ENCODE peak calls at places on chromosome 19, in nine cellular contexts. O is head of caudate nucleus; T is activated CD8-positive, alpha-beta memory T cell treated with anti-CD3 and anti-CD28 coated beads for 1 hour; L is ACHN; B is stimulated activated CD8-positive, alpha-beta memory T cell treated with anti-CD3 and anti-CD28 coated beads, Interleukin-4, amount 100 ng/mL, for 48 hours; W is activated CD4-positive, alpha-beta T cell treated with anti-CD3 and anti-CD28 coated beads, Interleukin-2, amount 10 ng/mL, durations not matched to agents 7 days and 5 days; X is fibroblast of the aortic adventitia; Y is GM23338; Z is stimulated activated CD4-positive, alpha-beta T cell treated with anti-CD3 and anti-CD28 coated beads, Interleukin-2, amount 100 ng/mL, for 24 hours. G is an unnamed sample.

GRCh38 chr19:49664171-49665070 is 1.2 kb downstream of the IRF3 start:
- DNase-seq in O (peak), T (peak), L (peak), B (peak), W (peak), X (peak), Y (peak), Z (peak), G (peak)

GRCh38 chr19:20359933-20360720 is 193.1 kb downstream of the ZNF486 start:
- DNase-seq in O (peak), T (no peak), L (no peak), B (peak), W (no peak), X (no peak), Y (peak), Z (no peak), G (no peak)

GRCh38 chr19:54369082-54369691 is 4.5 kb upstream of the LAIR1 start:
- DNase-seq in O (no peak), T (no peak), L (no peak), B (no peak), W (no peak), X (no peak), Y (no peak), Z (no peak), G (no peak)

GRCh38 chr19:5504115-5504514 is 48.9 kb downstream of the ZNRF4 start:
- DNase-seq in O (no peak), T (no peak), L (no peak), B (no peak), W (no peak), X (no peak), Y (peak), Z (no peak), G (no peak)

GRCh38 chr19:42204684-42205083 is 12.8 kb downstream of the DEDD2 start:
- DNase-seq in O (no peak), T (no peak), L (no peak), B (no peak), W (no peak), X (no peak), Y (peak), Z (no peak), G (no peak)

GRCh38 chr19:36256064-36256463 is 41.2 kb downstream of the ZNF146 start:
- DNase-seq in O (no peak), T (no peak), L (no peak), B (no peak), W (no peak), X (no peak), Y (no peak), Z (no peak), G (no peak)

GRCh38 chr19:39246951-39247669 is 1.5 kb downstream of the IFNL4 start:
- DNase-seq in O (peak), T (no peak), L (no peak), B (peak), W (no peak), X (no peak), Y (peak), Z (no peak), G (no peak)

GRCh38 chr19:43532571-43532961 is 422 bp upstream of the ZNF575 start:
- DNase-seq in O (no peak), T (no peak), L (peak), B (no peak), W (peak), X (peak), Y (no peak), Z (no peak), G (peak)

GRCh38 chr19:56101095-56101494 is 20.0 kb downstream of the ZNF787 start:
- DNase-seq in O (no peak), T (no peak), L (no peak), B (no peak), W (no peak), X (no peak), Y (no peak), Z (no peak), G (no peak)

GRCh38 chr19:32675720-32676185 is at the start of gene RGS9BP:
- DNase-seq in O (peak), T (no peak), L (peak), B (peak), W (peak), X (peak), Y (peak), Z (peak), G (peak)

GRCh38 chr19:7230826-7231225 is 63.4 kb downstream of the INSR start:
- DNase-seq in O (peak), T (no peak), L (no peak), B (no peak), W (no peak), X (peak), Y (no peak), Z (no peak), G (no peak)

GRCh38 chr19:7841751-7842660 is 12.0 kb downstream of the EVI5L start:
- DNase-seq in O (no peak), T (no peak), L (no peak), B (no peak), W (no peak), X (no peak), Y (no peak), Z (no peak), G (no peak)

GRCh38 chr19:39363909-39364457 is 21.8 kb downstream of the SAMD4B start:
- DNase-seq in O (peak), T (no peak), L (peak), B (no peak), W (no peak), X (peak), Y (no peak), Z (no peak), G (no peak)